ENCODE peak calls at places on chromosomes 5 and 9, in five cellular contexts. O is CD8-positive, alpha-beta T cell; Z is sigmoid colon; T is stomach; Q is tibial nerve. X is an unnamed sample.

GRCh38 chr5:4189317-4189716 is 593.7 kb downstream of the IRX1 start:
- DNase-seq in O (no peak), Q (no peak), T (no peak), Z (no peak), X (no peak)

GRCh38 chr5:58985759-58986158 is 402.9 kb downstream of the RAB3C start:
- DNase-seq in Z (no peak), Q (no peak), O (no peak), T (no peak), X (no peak)

GRCh38 chr9:112331676-112331955 is 1.8 kb downstream of the PTBP3 start:
- DNase-seq in Z (no peak), Q (no peak), T (no peak), O (no peak), X (no peak)

GRCh38 chr9:76691761-76692313 is 72.4 kb upstream of the PCA3 start:
- DNase-seq in Q (no peak), Z (no peak), T (no peak), O (no peak), X (peak; percentile 82)

GRCh38 chr5:147849226-147849625 is 17.8 kb upstream of the SPINK1 start:
- DNase-seq in T (no peak), Z (no peak), O (no peak), Q (no peak), X (no peak)

GRCh38 chr5:139524446-139524845 is 36.7 kb upstream of the UBE2D2 start:
- DNase-seq in T (no peak), Q (no peak), O (no peak), Z (no peak), X (no peak)

GRCh38 chr9:5910413-5911057 is 19.8 kb downstream of the MLANA start:
- DNase-seq in T (no peak), Q (no peak), O (no peak), Z (no peak), X (no peak)

GRCh38 chr5:153099328-153099727 is 391.1 kb upstream of the GRIA1 start:
- DNase-seq in T (no peak), Z (no peak), Q (no peak), O (no peak), X (no peak)

GRCh38 chr5:151664694-151665583 is 21.8 kb downstream of the SPARC start:
- DNase-seq in O (no peak), Z (no peak), T (no peak), Q (no peak), X (no peak)

GRCh38 chr5:176365663-176366574 is 632 bp downstream of the ARL10 start:
- DNase-seq in T (no peak), Z (peak; percentile 74), Q (no peak), O (no peak), X (no peak)

GRCh38 chr9:90835206-90835605 is 33.6 kb downstream of the SYK start:
- DNase-seq in Q (no peak), O (no peak), Z (no peak), T (peak; percentile 45), X (no peak)

GRCh38 chr9:94525396-94526035 is 29.4 kb upstream of the PCAT7 start:
- DNase-seq in T (no peak), O (no peak), Q (no peak), Z (no peak), X (no peak)
- H3K4me1 ChIP-seq in T (no peaks in the 10 kb centered on the region), O (no peaks in the 10 kb centered on the region), Q (no peaks in the 10 kb centered on the region), Z (no peaks in the 10 kb centered on the region), X (no peaks in the 10 kb centered on the region)

GRCh38 chr9:127779136-127779981 is 893 bp upstream of the SH2D3C start:
- DNase-seq in Z (no peak), O (no peak), Q (no peak), T (no peak), X (no peak)
- H3K4me1 ChIP-seq in Z (peaks cover 5% of the 10 kb centered on the region), O (peaks cover 61% of the 10 kb centered on the region), Q (peaks cover 40% of the 10 kb centered on the region), T (peaks cover 15% of the 10 kb centered on the region), X (no peaks in the 10 kb centered on the region)

DNA sequence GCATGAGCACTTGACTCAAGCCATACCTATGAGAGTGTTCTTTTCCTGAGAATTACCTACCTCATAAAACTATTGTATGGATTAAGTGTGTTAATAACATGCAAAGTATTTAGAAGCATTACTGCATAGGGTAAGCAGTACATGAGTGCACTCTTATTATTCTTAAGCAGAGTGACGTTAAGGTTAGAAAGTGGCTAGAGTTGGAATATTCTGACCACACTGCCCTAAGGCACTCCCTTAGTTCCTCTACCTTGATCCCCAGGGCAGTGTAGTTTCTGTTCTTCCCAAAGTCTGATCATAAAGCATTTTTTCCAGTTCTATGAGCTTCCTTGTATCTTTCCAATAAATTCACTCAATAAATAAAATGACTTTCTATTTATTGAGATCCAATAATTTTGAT is 189.2 kb downstream of the PCSK1 start:
- DNase-seq in T (no peak), Z (no peak), Q (no peak), O (no peak), X (no peak)
- H3K4me1 ChIP-seq in T (peaks cover 34% of the 10 kb centered on the region), Z (peaks cover 9% of the 10 kb centered on the region), Q (no peaks in the 10 kb centered on the region), O (no peaks in the 10 kb centered on the region), X (peaks cover 2% of the 10 kb centered on the region)

DNA sequence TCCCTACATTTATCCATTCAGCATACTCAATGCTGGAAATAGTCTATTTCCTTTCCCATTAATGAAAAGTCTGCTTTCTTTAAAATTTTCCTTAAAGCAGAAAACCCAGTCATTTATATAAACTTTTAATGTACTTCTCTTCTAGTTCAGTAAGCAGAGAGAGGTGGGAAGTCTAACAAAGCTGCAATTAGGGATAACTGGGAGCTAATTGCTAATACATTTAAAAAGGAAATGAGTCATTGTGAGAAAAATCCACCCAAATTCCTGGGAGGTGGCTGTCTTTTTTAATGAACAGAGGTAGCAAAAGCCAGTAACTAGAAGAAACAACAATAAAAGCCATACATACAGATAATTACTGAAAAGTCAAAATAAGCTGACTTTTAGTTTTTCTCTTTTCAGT is 128.6 kb downstream of the FBN2 start:
- DNase-seq in O (no peak), Z (no peak), Q (no peak), T (no peak), X (no peak)
- H3K4me1 ChIP-seq in O (no peaks in the 10 kb centered on the region), Z (no peaks in the 10 kb centered on the region), Q (no peaks in the 10 kb centered on the region), T (no peaks in the 10 kb centered on the region), X (no peaks in the 10 kb centered on the region)

GRCh38 chr9:131260751-131261452 is 15.4 kb downstream of the FAM78A start:
- DNase-seq in T (no peak), Z (no peak), O (no peak), Q (no peak), X (no peak)
- H3K4me1 ChIP-seq in T (peaks cover 4% of the 10 kb centered on the region), Z (no peaks in the 10 kb centered on the region), O (peaks cover 91% of the 10 kb centered on the region), Q (peaks cover 8% of the 10 kb centered on the region), X (no peaks in the 10 kb centered on the region)

GRCh38 chr9:136527721-136528710 is 17.8 kb downstream of the NOTCH1 start:
- DNase-seq in T (peak; percentile 48), Q (no peak), O (no peak), Z (no peak), X (peak; percentile 70)

GRCh38 chr9:136530472-136531089 is 15.3 kb downstream of the NOTCH1 start:
- DNase-seq in Z (no peak), O (no peak), T (no peak), Q (no peak), X (no peak)

GRCh38 chr9:136531186-136531903 is 14.5 kb downstream of the NOTCH1 start:
- DNase-seq in Q (no peak), Z (no peak), O (no peak), T (no peak), X (no peak)

GRCh38 chr9:136528716-136529341 is 17.0 kb downstream of the NOTCH1 start:
- DNase-seq in O (no peak), Q (no peak), T (no peak), Z (no peak), X (no peak)

GRCh38 chr9:136529516-136530471 is 16.1 kb downstream of the NOTCH1 start:
- DNase-seq in Z (no peak), Q (no peak), T (no peak), O (no peak), X (no peak)
- H3K4me1 ChIP-seq in Z (peaks cover 92% of the 10 kb centered on the region), Q (peaks cover 97% of the 10 kb centered on the region), T (peaks cover 95% of the 10 kb centered on the region), O (peaks cover 64% of the 10 kb centered on the region), X (peaks cover 31% of the 10 kb centered on the region)

GRCh38 chr9:94931036-94931633 is 204.6 kb downstream of the AOPEP start:
- DNase-seq in Q (no peak), O (no peak), Z (no peak), T (no peak), X (no peak)
- H3K4me1 ChIP-seq in Q (peaks cover 5% of the 10 kb centered on the region), O (no peaks in the 10 kb centered on the region), Z (no peaks in the 10 kb centered on the region), T (peaks cover 13% of the 10 kb centered on the region), X (no peaks in the 10 kb centered on the region)

GRCh38 chr9:113953541-113953940 is 77.4 kb downstream of the ZNF618 start:
- DNase-seq in Z (no peak), Q (no peak), T (no peak), O (no peak), X (no peak)
- H3K4me1 ChIP-seq in Z (peaks cover 8% of the 10 kb centered on the region), Q (peaks cover 2% of the 10 kb centered on the region), T (peaks cover 33% of the 10 kb centered on the region), O (no peaks in the 10 kb centered on the region), X (peaks cover 3% of the 10 kb centered on the region)

GRCh38 chr9:34584970-34585369 is 4.6 kb downstream of the CNTFR start:
- DNase-seq in T (no peak), Z (no peak), O (no peak), Q (no peak), X (no peak)
- H3K4me1 ChIP-seq in T (peaks cover 19% of the 10 kb centered on the region), Z (peaks cover 18% of the 10 kb centered on the region), O (no peaks in the 10 kb centered on the region), Q (peaks cover 7% of the 10 kb centered on the region), X (no peaks in the 10 kb centered on the region)

GRCh38 chr5:149452007-149452664 is 73.0 kb upstream of the IL17B start:
- DNase-seq in Q (no peak), O (no peak), Z (peak; percentile 77), T (peak; percentile 84), X (peak; percentile 98)
- H3K4me1 ChIP-seq in Q (peaks cover 34% of the 10 kb centered on the region), O (no peaks in the 10 kb centered on the region), Z (peaks cover 91% of the 10 kb centered on the region), T (peaks cover 88% of the 10 kb centered on the region), X (peaks cover 7% of the 10 kb centered on the region)

X was measured in small intestine.